ENCODE peak calls at places on chromosome 1, in four cellular contexts. C is left ventricle myocardium inferior, D is DMS 273 treated with DMSO at 0.1 percent for 48 hours, P is smooth muscle cell of the brain vasculature. N is an unnamed sample.
A peak's percentile ranks its signal among the peaks of the same experiment; 100 is the strongest.

GRCh38 chr1:205813755-205814058 is 709 bp upstream of the SLC41A1 start:
- DNase-seq in C (peak; percentile 45), D (no peak), P (no peak), N (no peak)

GRCh38 chr1:30001452-30002039 is 721.8 kb downstream of the MATN1 start:
- DNase-seq in C (no peak), D (no peak), P (no peak), N (no peak)

GRCh38 chr1:56034222-56034621 is 545.1 kb downstream of the PLPP3 start:
- DNase-seq in C (no peak), D (no peak), P (no peak), N (no peak)

GRCh38 chr1:199463521-199464127 is 563.9 kb upstream of the NR5A2 start:
- DNase-seq in C (no peak), D (no peak), P (peak; percentile 15), N (no peak)

GRCh38 chr1:208040714-208041393 is 129.9 kb upstream of the CD34 start:
- DNase-seq in C (no peak), D (no peak), P (no peak), N (no peak)

GRCh38 chr1:2414297-2414958 is 2.1 kb upstream of the PEX10 start:
- DNase-seq in C (peak; percentile 72), D (peak; percentile 31), P (peak; percentile 26), N (peak; percentile 75)

GRCh38 chr1:33825506-33825905 is 38.4 kb upstream of the HMGB4 start:
- DNase-seq in C (no peak), D (no peak), P (no peak), N (no peak)

GRCh38 chr1:200733907-200734306 is 4.8 kb upstream of the CAMSAP2 start:
- DNase-seq in C (no peak), D (no peak), P (no peak), N (no peak)

GRCh38 chr1:111227434-111227833 is at the start of gene CHI3L2:
- DNase-seq in C (no peak), D (no peak), P (no peak), N (no peak)

GRCh38 chr1:223846668-223847007 is 891 bp upstream of the TP53BP2 start:
- DNase-seq in C (no peak), D (no peak), P (no peak), N (no peak)

GRCh38 chr1:56590520-56591011 is 11.2 kb upstream of the PLPP3 start:
- DNase-seq in C (no peak), D (no peak), P (no peak), N (no peak)

GRCh38 chr1:34166191-34167090 is 1.4 kb upstream of the CSMD2 start:
- DNase-seq in C (no peak), D (no peak), P (no peak), N (no peak)

GRCh38 chr1:163071381-163072255 is 2.5 kb downstream of the RGS4 start:
- DNase-seq in C (peak; percentile 39), D (peak; percentile 81), P (peak; percentile 67), N (no peak)

GRCh38 chr1:108865316-108865910 is 8.5 kb upstream of the AKNAD1 start:
- DNase-seq in C (no peak), D (peak; percentile 29), P (no peak), N (no peak)

GRCh38 chr1:90616395-90616794 is 100.7 kb downstream of the BARHL2 start:
- DNase-seq in C (no peak), D (peak; percentile 32), P (no peak), N (no peak)

GRCh38 chr1:47436979-47437517 is 796 bp upstream of the FOXD2 start:
- DNase-seq in C (no peak), D (peak; percentile 4), P (no peak), N (no peak)

GRCh38 chr1:44511769-44512168 is 106.7 kb downstream of the RNF220 start:
- DNase-seq in C (no peak), D (no peak), P (no peak), N (no peak)

GRCh38 chr1:206834711-206835110 is 30.7 kb upstream of the IL20 start:
- DNase-seq in C (no peak), D (no peak), P (no peak), N (no peak)

GRCh38 chr1:200247513-200247912 is 162.3 kb downstream of the ZNF281 start:
- DNase-seq in C (no peak), D (no peak), P (no peak), N (no peak)

GRCh38 chr1:157622471-157622870 is 24.6 kb upstream of the FCRL4 start:
- DNase-seq in C (no peak), D (no peak), P (no peak), N (no peak)

GRCh38 chr1:41361028-41361494 is at the start of gene FOXO6:
- DNase-seq in C (peak; percentile 98), D (peak; percentile 100), P (peak; percentile 87), N (peak; percentile 90)

GRCh38 chr1:10399487-10399917 is 638 bp downstream of the PGD start:
- DNase-seq in C (peak; percentile 28), D (no peak), P (no peak), N (no peak)

GRCh38 chr1:108947871-108948525 is 15.3 kb downstream of the CLCC1 start:
- DNase-seq in C (no peak), D (no peak), P (no peak), N (no peak)

GRCh38 chr1:224454337-224455055 is 19.9 kb upstream of the WDR26 start:
- DNase-seq in C (no peak), D (no peak), P (no peak), N (no peak)

GRCh38 chr1:161200421-161200991 is 1.7 kb upstream of the ADAMTS4 start:
- DNase-seq in C (no peak), D (no peak), P (no peak), N (no peak)

N was measured in CD4-positive, alpha-beta T cell.